ENCODE peak calls at places on chromosome 15, in nine cellular contexts. C is GM06990; O is fibroblast of villous mesenchyme; V is coronary artery; B is fibroblast of mammary gland; P is CD4-positive, alpha-beta T cell; R is progenitor cell of endocrine pancreas; F is omental fat pad; T is sigmoid colon. M is an unnamed sample.

GRCh38 chr15:36798366-36798765 is 218.9 kb downstream of the CDIN1 start:
- DNase-seq in C (no peak), O (peak), V (no peak), B (peak), P (no peak), R (no peak), F (no peak), T (no peak), M (no peak)

GRCh38 chr15:78778422-78778821 is 32.8 kb downstream of the ADAMTS7 start:
- DNase-seq in C (no peak), O (no peak), V (no peak), B (no peak), P (no peak), R (no peak), F (no peak), T (no peak), M (no peak)

GRCh38 chr15:71687902-71688508 is 122.3 kb upstream of the NR2E3 start:
- DNase-seq in C (no peak), O (peak), V (no peak), B (peak), P (no peak), R (no peak), F (no peak), T (no peak), M (no peak)

GRCh38 chr15:90151989-90152645 is 49.0 kb upstream of the SEMA4B start:
- DNase-seq in C (no peak), O (no peak), V (no peak), B (no peak), P (no peak), R (no peak), F (no peak), T (no peak), M (no peak)

GRCh38 chr15:73901126-73901810 is 25.0 kb upstream of the LOXL1 start:
- DNase-seq in C (no peak), O (no peak), V (peak), B (no peak), P (no peak), R (no peak), F (no peak), T (no peak), M (no peak)

GRCh38 chr15:31758126-31758525 is 272.2 kb upstream of the CHRNA7 start:
- DNase-seq in C (no peak), O (no peak), V (no peak), B (peak), P (no peak), R (no peak), F (no peak), T (no peak), M (no peak)

GRCh38 chr15:48005921-48006541 is 114.8 kb upstream of the SLC24A5 start:
- DNase-seq in C (no peak), O (peak), V (no peak), B (peak), P (no peak), R (no peak), F (no peak), T (no peak), M (no peak)

GRCh38 chr15:36653851-36654250 is 74.4 kb downstream of the CDIN1 start:
- DNase-seq in C (no peak), O (no peak), V (no peak), B (no peak), P (no peak), R (no peak), F (no peak), T (no peak), M (no peak)

GRCh38 chr15:52448010-52448890 is 80.4 kb downstream of the MYO5A start:
- DNase-seq in C (no peak), O (no peak), V (no peak), B (no peak), P (no peak), R (no peak), F (no peak), T (no peak), M (no peak)

GRCh38 chr15:80433836-80434235 is 29.7 kb downstream of the ARNT2 start:
- DNase-seq in C (no peak), O (no peak), V (no peak), B (no peak), P (no peak), R (no peak), F (no peak), T (no peak), M (no peak)

GRCh38 chr15:80437492-80437891 is 33.3 kb downstream of the ARNT2 start:
- DNase-seq in C (no peak), O (no peak), V (no peak), B (no peak), P (no peak), R (no peak), F (no peak), T (no peak), M (no peak)

GRCh38 chr15:80431635-80432034 is 27.5 kb downstream of the ARNT2 start:
- DNase-seq in C (no peak), O (no peak), V (no peak), B (no peak), P (no peak), R (no peak), F (no peak), T (peak), M (no peak)

GRCh38 chr15:80436511-80437307 is 32.5 kb downstream of the ARNT2 start:
- DNase-seq in C (no peak), O (no peak), V (no peak), B (peak), P (no peak), R (no peak), F (no peak), T (no peak), M (no peak)

DNA sequence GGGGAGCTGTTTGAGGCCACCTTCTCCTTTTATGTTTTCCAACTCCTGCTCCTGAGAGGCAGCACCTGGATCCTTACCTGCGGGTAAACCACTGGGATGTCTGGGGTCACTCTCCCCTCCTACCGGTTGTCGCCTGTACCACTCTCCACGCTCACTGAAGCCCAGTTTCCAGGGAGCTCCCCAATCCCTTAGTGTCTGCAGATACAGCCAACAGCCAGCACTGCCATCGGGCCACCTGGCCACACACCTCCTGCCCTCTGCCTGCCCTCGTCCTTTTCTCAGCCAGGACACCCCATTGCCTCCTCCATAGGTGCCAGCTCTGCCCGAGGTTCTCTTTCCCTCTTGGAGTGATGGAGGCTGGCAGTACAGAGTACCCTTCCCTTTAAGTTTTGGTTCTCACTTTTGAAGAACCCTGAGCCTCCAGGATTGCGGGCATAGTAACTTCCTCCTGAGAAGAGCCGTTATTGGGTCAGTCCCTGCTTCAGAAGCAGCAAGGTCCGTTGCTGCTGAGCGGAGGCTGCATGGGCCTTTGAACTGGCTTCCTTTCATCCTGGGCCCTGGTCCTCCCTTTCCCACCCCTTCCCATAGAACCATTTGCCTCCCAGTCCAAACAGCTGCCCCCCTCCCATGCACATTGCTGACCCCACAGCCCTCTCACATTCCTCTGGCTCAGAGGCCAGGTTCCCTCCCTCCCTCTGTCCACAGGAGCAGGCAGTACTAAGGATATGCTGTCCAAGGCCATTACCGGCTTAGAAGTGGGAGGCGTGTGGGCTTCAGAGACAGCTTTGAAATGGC is 30.9 kb downstream of the ARNT2 start:
- DNase-seq in C (no peak), O (no peak), V (peak), B (no peak), P (no peak), R (no peak), F (no peak), T (peak), M (no peak)
- TF ChIP-seq CTCF in C (no peak), O (no peak), V (no peak), B (no peak), P (no peak), R (no peak), F (no peak), T (no peak), M (no peak)

DNA sequence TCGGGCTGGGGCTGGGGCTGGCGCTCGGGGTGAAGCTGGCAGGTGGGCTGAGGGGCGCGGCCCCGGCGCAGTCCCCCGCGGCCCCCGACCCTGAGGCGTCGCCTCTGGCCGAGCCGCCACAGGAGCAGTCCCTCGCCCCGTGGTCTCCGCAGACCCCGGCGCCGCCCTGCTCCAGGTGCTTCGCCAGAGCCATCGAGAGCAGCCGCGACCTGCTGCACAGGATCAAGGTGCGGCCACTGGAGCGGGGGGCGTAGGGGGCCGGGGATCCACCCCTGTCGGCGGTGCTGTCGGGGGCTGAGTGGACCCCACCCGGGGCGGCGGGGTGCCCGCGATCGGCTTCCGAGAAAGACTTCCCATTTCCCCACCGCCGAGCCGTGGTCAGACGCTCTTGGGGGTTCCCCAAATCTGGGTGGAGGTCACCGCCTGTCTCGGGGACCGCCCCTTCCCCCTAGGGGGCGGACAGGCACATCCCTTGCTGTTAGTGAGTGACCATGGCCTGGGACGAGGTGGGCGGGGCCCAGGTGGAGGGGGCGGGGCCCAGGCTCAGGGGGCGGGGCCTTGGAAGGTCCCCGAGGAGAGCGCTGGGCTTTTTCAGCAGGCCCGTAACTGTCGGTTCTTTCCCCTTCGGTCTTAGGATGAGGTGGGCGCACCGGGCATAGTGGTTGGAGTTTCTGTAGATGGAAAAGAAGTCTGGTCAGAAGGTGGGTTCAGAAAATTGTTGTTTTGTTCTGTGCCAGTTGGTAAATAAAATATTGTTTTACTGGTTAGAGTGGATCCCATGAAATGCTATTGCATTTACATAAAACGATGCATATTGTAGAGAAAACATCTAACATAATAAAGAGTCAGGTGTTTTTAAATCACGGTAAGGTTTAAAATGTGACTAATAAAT is 587 bp downstream of the LACTB start:
- DNase-seq in C (peak), O (peak), V (peak), B (peak), P (peak), R (peak), F (peak), T (peak), M (peak)
- TF ChIP-seq CTCF in C (no peak), O (peak), V (no peak), B (no peak), P (no peak), R (peak), F (no peak), T (no peak), M (peak)

GRCh38 chr15:65516997-65517865 is at the start of gene DPP8:
- DNase-seq in C (peak), O (peak), V (peak), B (peak), P (peak), R (peak), F (peak), T (peak), M (peak)
- TF ChIP-seq CTCF in C (peak), O (peak), V (peak), B (peak), P (peak), R (peak), F (no peak), T (peak), M (peak)

DNA sequence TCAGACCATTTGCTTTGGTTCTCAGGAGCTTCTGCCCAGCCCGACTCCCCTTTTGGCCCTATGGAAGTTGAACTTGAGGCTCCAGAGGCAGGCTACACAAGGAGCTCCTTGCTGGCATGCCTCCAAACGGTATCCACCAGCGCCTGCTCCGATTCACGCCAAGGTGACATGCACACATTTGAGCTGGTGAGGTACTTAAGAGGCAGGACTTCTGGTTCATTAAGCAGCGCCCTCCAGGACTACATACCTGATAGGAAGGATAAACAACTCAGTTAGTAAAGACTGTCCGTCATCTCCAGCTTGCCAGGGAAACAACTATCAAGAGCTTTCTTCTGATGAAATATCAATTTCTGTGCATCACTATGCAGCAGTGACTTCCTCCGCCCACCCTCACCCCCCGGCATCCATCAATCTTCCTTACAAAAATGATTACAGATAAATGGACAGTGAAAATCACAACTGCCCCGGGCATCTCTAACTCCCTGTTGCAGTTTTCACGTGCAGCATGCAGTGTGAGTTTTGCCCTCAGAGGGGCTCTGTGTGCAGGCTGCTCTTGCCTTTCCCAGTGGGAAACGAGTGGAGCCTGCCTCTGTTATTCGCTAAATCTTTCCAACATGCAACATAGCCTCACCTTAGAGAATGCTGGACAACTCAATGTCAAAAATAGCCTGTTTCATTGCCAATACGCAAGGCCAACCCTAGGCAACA is 122.9 kb downstream of the ARRDC4 start:
- DNase-seq in C (no peak), O (no peak), V (no peak), B (no peak), P (no peak), R (no peak), F (no peak), T (no peak), M (no peak)
- TF ChIP-seq CTCF in C (no peak), O (no peak), V (no peak), B (no peak), P (no peak), R (peak), F (no peak), T (no peak), M (no peak)

GRCh38 chr15:74956648-74957300 is at the start of gene RPP25:
- DNase-seq in C (peak), O (peak), V (peak), B (peak), P (peak), R (peak), F (no peak), T (peak), M (no peak)

GRCh38 chr15:74957301-74958035 is 896 bp upstream of the RPP25 start:
- DNase-seq in C (no peak), O (peak), V (no peak), B (peak), P (no peak), R (no peak), F (no peak), T (peak), M (no peak)

GRCh38 chr15:74958908-74959642 is 2.5 kb upstream of the RPP25 start:
- DNase-seq in C (no peak), O (no peak), V (no peak), B (no peak), P (no peak), R (no peak), F (no peak), T (no peak), M (no peak)

GRCh38 chr15:74959643-74959939 is 3.0 kb upstream of the RPP25 start:
- DNase-seq in C (no peak), O (no peak), V (no peak), B (no peak), P (no peak), R (no peak), F (no peak), T (no peak), M (no peak)

DNA sequence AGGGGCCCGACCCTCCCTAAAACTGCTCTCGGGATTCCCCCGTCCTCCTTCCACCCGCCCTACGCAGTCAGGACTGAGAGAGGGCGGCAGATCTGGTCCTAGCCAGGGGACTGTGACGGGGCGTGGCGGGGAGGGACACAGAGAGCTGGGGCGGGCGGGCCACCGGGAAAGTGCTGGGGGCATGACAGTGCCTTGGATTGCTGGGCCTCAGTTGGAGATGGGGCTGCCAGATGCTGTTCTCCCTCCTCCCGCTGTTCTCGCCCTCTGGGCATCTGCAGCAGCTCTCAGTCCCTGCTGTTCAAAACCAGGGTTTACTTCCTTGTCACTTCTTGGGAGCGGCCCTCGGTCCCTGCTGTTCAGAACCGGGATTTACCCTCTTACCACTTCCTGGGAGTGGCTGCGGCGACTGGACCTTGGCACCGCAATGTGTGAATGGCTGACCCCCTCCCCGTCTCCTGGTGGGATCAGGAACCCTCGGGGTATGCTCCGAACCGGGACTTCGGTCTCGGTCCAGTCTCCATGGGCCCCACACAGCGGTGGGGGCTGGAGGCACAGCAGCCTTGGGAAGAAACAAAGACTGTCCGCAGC is 1.8 kb upstream of the RPP25 start:
- DNase-seq in C (no peak), O (peak), V (peak), B (peak), P (no peak), R (no peak), F (no peak), T (peak), M (no peak)
- TF ChIP-seq CTCF in C (no peak), O (no peak), V (no peak), B (peak), P (no peak), R (peak), F (no peak), T (peak), M (no peak)

DNA sequence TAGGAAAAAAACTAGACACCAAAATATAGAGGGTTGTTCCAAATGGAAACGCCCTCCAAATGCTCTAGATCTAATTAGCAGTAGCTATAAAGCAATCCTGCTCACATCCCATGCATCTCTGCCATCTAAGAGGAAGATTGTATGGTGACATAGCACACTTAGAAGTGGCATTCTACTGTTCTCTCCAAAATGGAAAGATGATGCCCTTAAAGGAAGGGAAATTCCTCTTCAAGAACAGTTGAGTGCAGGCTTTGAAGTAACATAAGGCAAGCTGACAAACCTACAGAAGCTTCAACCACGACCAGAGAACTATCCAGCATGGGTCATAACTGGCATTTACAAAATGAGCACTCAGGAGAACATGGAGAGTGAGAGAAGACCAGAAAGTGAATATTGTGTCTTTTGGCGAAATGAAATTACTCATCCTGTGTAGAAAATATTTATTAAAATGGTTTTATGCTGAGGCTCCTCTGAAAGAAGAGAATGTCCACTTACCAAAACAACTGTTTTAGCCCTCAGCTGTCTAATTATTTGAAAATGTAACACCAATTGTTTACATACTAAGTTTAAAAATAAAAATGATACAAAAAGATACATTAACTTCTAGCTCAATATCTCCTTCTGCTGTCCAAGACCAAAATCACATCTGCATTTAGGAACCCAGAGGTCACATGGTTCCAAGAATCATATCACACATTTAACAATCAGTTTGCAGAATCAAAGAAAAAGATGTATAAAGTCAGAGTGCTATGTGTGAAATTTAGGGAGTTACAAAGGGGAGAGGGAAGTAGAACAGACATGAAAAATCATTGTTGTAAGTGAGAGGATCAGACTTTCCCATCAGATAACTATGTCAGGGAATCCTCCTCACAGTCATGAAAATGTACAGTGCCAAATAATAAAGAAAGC is 216.9 kb downstream of the ATP8B4 start:
- DNase-seq in C (no peak), O (peak), V (no peak), B (peak), P (no peak), R (no peak), F (no peak), T (no peak), M (no peak)
- TF ChIP-seq CTCF in C (no peak), O (peak), V (no peak), B (peak), P (no peak), R (no peak), F (no peak), T (no peak), M (no peak)

GRCh38 chr15:41659855-41660234 is 360 bp upstream of the MGA start:
- DNase-seq in C (no peak), O (peak), V (no peak), B (no peak), P (no peak), R (no peak), F (no peak), T (no peak), M (no peak)

GRCh38 chr15:41661529-41662225 is 1.5 kb downstream of the MGA start:
- DNase-seq in C (peak), O (peak), V (peak), B (peak), P (peak), R (peak), F (peak), T (peak), M (peak)

GRCh38 chr15:41661078-41661528 is 898 bp downstream of the MGA start:
- DNase-seq in C (no peak), O (no peak), V (no peak), B (no peak), P (no peak), R (no peak), F (no peak), T (no peak), M (no peak)

GRCh38 chr15:41659190-41659589 is 1.0 kb upstream of the MGA start:
- DNase-seq in C (no peak), O (no peak), V (no peak), B (no peak), P (no peak), R (no peak), F (no peak), T (no peak), M (no peak)

GRCh38 chr15:41660235-41661077 is at the start of gene MGA:
- DNase-seq in C (peak), O (peak), V (peak), B (peak), P (peak), R (peak), F (peak), T (peak), M (peak)
- TF ChIP-seq CTCF in C (peak), O (no peak), V (no peak), B (no peak), P (no peak), R (no peak), F (no peak), T (no peak), M (no peak)